ENCODE peak calls at places on chromosomes 12 and 14, in eight cellular contexts. One of them, this sample, is unnamed.
A peak's percentile ranks its signal among the peaks of the same experiment; 100 is the strongest.

GRCh38 chr12:66329941-66330340 is 27.6 kb downstream of the HELB start:
- DNase-seq in PC-3: no peak
- DNase-seq in GM23338: no peak
- DNase-seq in adrenal gland: no peak
- DNase-seq in ovary: no peak
- DNase-seq in adipocyte: no peak
- DNase-seq in aorta: no peak
- DNase-seq in foreskin fibroblast: no peak
- DNase-seq in this sample: no peak

GRCh38 chr12:46579474-46579873 is 206.9 kb upstream of the SLC38A2 start:
- DNase-seq in PC-3: no peak
- DNase-seq in GM23338: no peak
- DNase-seq in adrenal gland: no peak
- DNase-seq in ovary: no peak
- DNase-seq in adipocyte: peak; percentile 45
- DNase-seq in aorta: no peak
- DNase-seq in foreskin fibroblast: no peak
- DNase-seq in this sample: no peak

GRCh38 chr12:120090626-120091295 is 25.8 kb downstream of the RAB35 start:
- DNase-seq in PC-3: no peak
- DNase-seq in GM23338: no peak
- DNase-seq in adrenal gland: no peak
- DNase-seq in ovary: no peak
- DNase-seq in adipocyte: no peak
- DNase-seq in aorta: peak; percentile 40
- DNase-seq in foreskin fibroblast: no peak
- DNase-seq in this sample: no peak

GRCh38 chr12:59403259-59403932 is 192.4 kb upstream of the SLC16A7 start:
- DNase-seq in PC-3: peak; percentile 77
- DNase-seq in GM23338: peak; percentile 81
- DNase-seq in adrenal gland: peak; percentile 42
- DNase-seq in ovary: peak; percentile 33
- DNase-seq in adipocyte: peak; percentile 91
- DNase-seq in aorta: peak; percentile 43
- DNase-seq in foreskin fibroblast: peak; percentile 75
- DNase-seq in this sample: peak; percentile 37

GRCh38 chr14:70097576-70098256 is 91.0 kb downstream of the SLC8A3 start:
- DNase-seq in PC-3: no peak
- DNase-seq in GM23338: no peak
- DNase-seq in adrenal gland: no peak
- DNase-seq in ovary: no peak
- DNase-seq in adipocyte: no peak
- DNase-seq in aorta: no peak
- DNase-seq in foreskin fibroblast: no peak
- DNase-seq in this sample: no peak

GRCh38 chr12:120139958-120140357 is 23.4 kb upstream of the RAB35 start:
- DNase-seq in PC-3: peak; percentile 23
- DNase-seq in GM23338: no peak
- DNase-seq in adrenal gland: no peak
- DNase-seq in ovary: no peak
- DNase-seq in adipocyte: no peak
- DNase-seq in aorta: no peak
- DNase-seq in foreskin fibroblast: no peak
- DNase-seq in this sample: no peak

GRCh38 chr12:95102916-95103671 is 29.7 kb upstream of the NR2C1 start:
- DNase-seq in PC-3: peak; percentile 99
- DNase-seq in GM23338: no peak
- DNase-seq in adrenal gland: no peak
- DNase-seq in ovary: no peak
- DNase-seq in adipocyte: peak; percentile 86
- DNase-seq in aorta: no peak
- DNase-seq in foreskin fibroblast: peak; percentile 83
- DNase-seq in this sample: no peak

GRCh38 chr12:94266390-94266789 is 118.0 kb downstream of the PLXNC1 start:
- DNase-seq in PC-3: no peak
- DNase-seq in GM23338: no peak
- DNase-seq in adrenal gland: no peak
- DNase-seq in ovary: no peak
- DNase-seq in adipocyte: peak; percentile 34
- DNase-seq in aorta: peak; percentile 64
- DNase-seq in foreskin fibroblast: no peak
- DNase-seq in this sample: no peak

GRCh38 chr12:42918387-42918786 is 328.8 kb upstream of the PRICKLE1 start:
- DNase-seq in PC-3: no peak
- DNase-seq in GM23338: no peak
- DNase-seq in adrenal gland: no peak
- DNase-seq in ovary: no peak
- DNase-seq in adipocyte: no peak
- DNase-seq in aorta: no peak
- DNase-seq in foreskin fibroblast: no peak
- DNase-seq in this sample: no peak

GRCh38 chr14:54535126-54535525 is 25.4 kb downstream of the CGRRF1 start:
- DNase-seq in PC-3: peak; percentile 31
- DNase-seq in GM23338: no peak
- DNase-seq in adrenal gland: no peak
- DNase-seq in ovary: no peak
- DNase-seq in adipocyte: no peak
- DNase-seq in aorta: no peak
- DNase-seq in foreskin fibroblast: no peak
- DNase-seq in this sample: no peak

GRCh38 chr12:113862570-113863454 is 103.3 kb downstream of the RBM19 start:
- DNase-seq in PC-3: no peak
- DNase-seq in GM23338: peak; percentile 42
- DNase-seq in adrenal gland: no peak
- DNase-seq in ovary: no peak
- DNase-seq in adipocyte: peak; percentile 73
- DNase-seq in aorta: no peak
- DNase-seq in foreskin fibroblast: peak; percentile 55
- DNase-seq in this sample: peak; percentile 34

GRCh38 chr12:49622501-49623141 is 740 bp upstream of the PRPF40B start:
- DNase-seq in PC-3: no peak
- DNase-seq in GM23338: peak; percentile 64
- DNase-seq in adrenal gland: peak; percentile 41
- DNase-seq in ovary: peak; percentile 22
- DNase-seq in adipocyte: no peak
- DNase-seq in aorta: no peak
- DNase-seq in foreskin fibroblast: peak; percentile 28
- DNase-seq in this sample: peak; percentile 95

GRCh38 chr12:237026-237815 is 23.3 kb upstream of the SLC6A12 start:
- DNase-seq in PC-3: no peak
- DNase-seq in GM23338: no peak
- DNase-seq in adrenal gland: no peak
- DNase-seq in ovary: no peak
- DNase-seq in adipocyte: no peak
- DNase-seq in aorta: no peak
- DNase-seq in foreskin fibroblast: no peak
- DNase-seq in this sample: no peak

GRCh38 chr12:112584266-112584722 is 165.5 kb downstream of the PTPN11 start:
- DNase-seq in PC-3: peak; percentile 35
- DNase-seq in GM23338: peak; percentile 89
- DNase-seq in adrenal gland: no peak
- DNase-seq in ovary: no peak
- DNase-seq in adipocyte: no peak
- DNase-seq in aorta: no peak
- DNase-seq in foreskin fibroblast: no peak
- DNase-seq in this sample: no peak

GRCh38 chr14:103857256-103857655 is 9.9 kb upstream of the PPP1R13B start:
- DNase-seq in PC-3: no peak
- DNase-seq in GM23338: no peak
- DNase-seq in adrenal gland: no peak
- DNase-seq in ovary: no peak
- DNase-seq in adipocyte: no peak
- DNase-seq in aorta: no peak
- DNase-seq in foreskin fibroblast: no peak
- DNase-seq in this sample: no peak

GRCh38 chr14:103854822-103855733 is 7.7 kb upstream of the PPP1R13B start:
- DNase-seq in PC-3: peak; percentile 59
- DNase-seq in GM23338: peak; percentile 72
- DNase-seq in adrenal gland: no peak
- DNase-seq in ovary: no peak
- DNase-seq in adipocyte: no peak
- DNase-seq in aorta: no peak
- DNase-seq in foreskin fibroblast: no peak
- DNase-seq in this sample: no peak

GRCh38 chr14:103855734-103856095 is 8.3 kb upstream of the PPP1R13B start:
- DNase-seq in PC-3: no peak
- DNase-seq in GM23338: no peak
- DNase-seq in adrenal gland: no peak
- DNase-seq in ovary: no peak
- DNase-seq in adipocyte: no peak
- DNase-seq in aorta: no peak
- DNase-seq in foreskin fibroblast: no peak
- DNase-seq in this sample: no peak

GRCh38 chr14:103856105-103856504 is 8.7 kb upstream of the PPP1R13B start:
- DNase-seq in PC-3: no peak
- DNase-seq in GM23338: peak; percentile 53
- DNase-seq in adrenal gland: no peak
- DNase-seq in ovary: no peak
- DNase-seq in adipocyte: no peak
- DNase-seq in aorta: no peak
- DNase-seq in foreskin fibroblast: no peak
- DNase-seq in this sample: no peak

DNA sequence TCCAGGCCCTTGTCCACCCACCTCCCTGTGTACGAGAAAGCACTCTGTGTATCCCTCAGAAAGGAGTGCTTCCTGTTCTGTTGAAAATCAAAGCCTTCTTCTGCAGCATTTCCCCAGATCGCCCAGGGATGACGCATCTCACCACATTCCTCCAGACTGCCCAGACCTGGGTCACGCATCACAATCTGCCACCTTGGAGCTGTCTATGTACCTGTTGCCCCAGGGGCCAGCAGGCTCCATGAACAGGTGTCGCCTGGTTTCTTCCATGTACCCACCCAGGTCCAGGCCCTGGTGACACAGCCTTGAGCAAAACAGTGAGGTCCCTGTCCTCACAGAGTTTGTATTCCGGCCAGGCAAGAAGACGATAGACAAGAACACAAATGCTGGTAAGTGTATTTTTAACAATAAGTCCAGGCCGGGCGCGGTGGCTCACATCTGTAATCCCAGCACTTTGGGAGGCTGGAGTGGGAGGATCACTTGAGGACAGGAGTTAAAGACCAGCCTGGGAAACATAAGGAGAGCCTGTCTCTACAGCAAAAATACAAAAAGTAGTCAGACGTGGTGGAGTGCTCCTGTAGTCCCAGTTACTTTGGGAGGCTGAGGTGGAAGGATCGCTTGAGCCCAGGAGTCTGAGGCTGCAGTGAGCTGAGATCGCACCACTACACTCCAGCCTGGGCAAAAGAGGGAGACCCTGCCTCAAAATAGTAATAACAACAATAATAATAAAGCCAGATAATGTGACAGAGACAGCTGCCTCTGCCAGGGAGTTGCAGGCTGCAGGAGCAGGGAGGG is 6.8 kb upstream of the PPP1R13B start:
- DNase-seq in PC-3: peak; percentile 64
- DNase-seq in GM23338: no peak
- DNase-seq in adrenal gland: no peak
- DNase-seq in ovary: no peak
- DNase-seq in adipocyte: no peak
- DNase-seq in aorta: no peak
- DNase-seq in foreskin fibroblast: no peak
- DNase-seq in this sample: no peak
- H3K4me3 ChIP-seq in PC-3: no peak overlapping the region
- H3K4me3 ChIP-seq in GM23338: no peak overlapping the region
- H3K4me3 ChIP-seq in adrenal gland: no peak overlapping the region
- H3K4me3 ChIP-seq in ovary: no peak overlapping the region
- H3K4me3 ChIP-seq in adipocyte: no peak overlapping the region
- H3K4me3 ChIP-seq in aorta: no peak overlapping the region
- H3K4me3 ChIP-seq in foreskin fibroblast: no peak overlapping the region
- H3K4me3 ChIP-seq in this sample: no peak overlapping the region

DNA sequence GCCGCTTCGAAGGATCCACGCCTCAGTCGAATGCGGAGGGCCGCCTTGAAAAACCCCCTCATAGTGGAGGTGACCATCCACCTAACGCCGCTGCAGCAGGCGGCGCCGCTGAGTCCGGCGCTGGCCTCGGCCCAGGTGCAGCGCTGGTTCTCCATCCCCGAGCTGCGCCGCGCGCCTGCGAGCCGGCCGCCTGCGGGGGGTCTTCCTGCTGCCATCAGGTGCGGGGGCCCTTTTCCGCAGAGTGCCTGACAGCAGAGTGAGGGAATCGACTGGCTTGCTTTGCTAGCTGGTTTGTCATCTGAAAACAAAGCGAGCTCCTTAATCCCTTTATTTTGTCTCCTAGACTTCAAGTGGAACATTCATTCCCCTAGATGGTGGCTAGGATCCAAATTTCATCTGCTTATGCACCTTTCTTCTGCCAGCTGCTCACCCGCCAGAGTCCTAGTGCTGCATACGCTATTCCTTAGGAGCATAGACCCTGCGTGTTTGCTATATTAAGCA is 10.4 kb upstream of the DNAL1 start:
- DNase-seq in PC-3: peak; percentile 40
- DNase-seq in GM23338: peak; percentile 94
- DNase-seq in adrenal gland: peak; percentile 43
- DNase-seq in ovary: peak; percentile 65
- DNase-seq in adipocyte: no peak
- DNase-seq in aorta: no peak
- DNase-seq in foreskin fibroblast: no peak
- DNase-seq in this sample: no peak
- H3K4me3 ChIP-seq in PC-3: peak overlapping the region; percentile 64
- H3K4me3 ChIP-seq in GM23338: peak overlapping the region; percentile 79
- H3K4me3 ChIP-seq in adrenal gland: peak overlapping the region; percentile 56
- H3K4me3 ChIP-seq in ovary: peak overlapping the region; percentile 48
- H3K4me3 ChIP-seq in adipocyte: peak overlapping the region; percentile 77
- H3K4me3 ChIP-seq in aorta: peak overlapping the region; percentile 44
- H3K4me3 ChIP-seq in foreskin fibroblast: peak overlapping the region; percentile 51
- H3K4me3 ChIP-seq in this sample: no peak overlapping the region

DNA sequence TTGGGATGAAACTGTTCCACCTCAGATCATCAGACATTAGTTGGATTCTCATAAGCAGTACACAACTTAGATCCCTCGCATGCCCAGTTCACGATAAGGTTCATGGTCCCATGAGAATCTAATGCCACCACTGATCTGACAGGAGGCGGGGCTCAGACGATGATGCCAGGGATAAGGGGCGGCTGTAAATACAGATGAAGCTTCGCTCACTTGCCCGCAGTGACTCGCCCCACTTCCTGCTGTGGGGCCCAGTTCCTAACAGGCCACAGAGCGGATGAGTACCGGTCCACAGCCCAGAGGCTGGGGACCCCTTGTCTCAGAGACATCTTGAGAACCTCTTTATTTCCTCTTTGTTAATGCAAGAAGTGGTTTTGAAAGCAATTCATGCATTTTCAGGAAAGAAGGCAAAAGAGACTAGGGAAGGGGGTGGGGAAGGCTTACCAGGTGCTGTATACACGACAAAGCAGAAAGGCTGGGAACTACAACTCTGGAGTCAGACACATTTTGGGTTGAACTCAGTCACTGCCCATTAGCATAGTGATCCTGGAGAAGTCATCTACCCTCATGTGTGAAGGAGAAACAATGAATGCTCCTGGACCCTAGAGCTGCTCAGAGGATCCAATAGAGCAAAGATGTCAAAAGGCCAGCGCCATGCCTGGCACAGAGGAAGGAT is 68.6 kb downstream of the EID3 start:
- DNase-seq in PC-3: peak; percentile 62
- DNase-seq in GM23338: no peak
- DNase-seq in adrenal gland: no peak
- DNase-seq in ovary: no peak
- DNase-seq in adipocyte: no peak
- DNase-seq in aorta: no peak
- DNase-seq in foreskin fibroblast: no peak
- DNase-seq in this sample: peak; percentile 55
- H3K4me3 ChIP-seq in PC-3: no peak overlapping the region
- H3K4me3 ChIP-seq in GM23338: no peak overlapping the region
- H3K4me3 ChIP-seq in adrenal gland: no peak overlapping the region
- H3K4me3 ChIP-seq in ovary: no peak overlapping the region
- H3K4me3 ChIP-seq in adipocyte: no peak overlapping the region
- H3K4me3 ChIP-seq in aorta: no peak overlapping the region
- H3K4me3 ChIP-seq in foreskin fibroblast: no peak overlapping the region
- H3K4me3 ChIP-seq in this sample: no peak overlapping the region

GRCh38 chr12:6376079-6376941 is 947 bp upstream of the SCNN1A start:
- DNase-seq in PC-3: no peak
- DNase-seq in GM23338: peak; percentile 88
- DNase-seq in adrenal gland: peak; percentile 27
- DNase-seq in ovary: peak; percentile 63
- DNase-seq in adipocyte: peak; percentile 71
- DNase-seq in aorta: peak; percentile 73
- DNase-seq in foreskin fibroblast: peak; percentile 76
- DNase-seq in this sample: no peak
- H3K4me3 ChIP-seq in PC-3: no peak overlapping the region
- H3K4me3 ChIP-seq in GM23338: peak overlapping the region; percentile 67
- H3K4me3 ChIP-seq in adrenal gland: no peak overlapping the region
- H3K4me3 ChIP-seq in ovary: no peak overlapping the region
- H3K4me3 ChIP-seq in adipocyte: peak overlapping the region; percentile 63
- H3K4me3 ChIP-seq in aorta: no peak overlapping the region
- H3K4me3 ChIP-seq in foreskin fibroblast: no peak overlapping the region
- H3K4me3 ChIP-seq in this sample: peak overlapping the region; percentile 21

This sample was measured in Jurkat, Clone E6-1.